ENCODE peak calls at places on chromosome 22, in six cellular contexts. G is K562, Q is body of pancreas, J is aorta, A is lower lobe of right lung, D is cardiac muscle cell. O is an unnamed sample. For H3K4me1, the result is how much of the 10 kb centered on the place peaks cover.

GRCh38 chr22:23884133-23884532 is 10.1 kb upstream of the MIF start:
- DNase-seq in A (no peak), Q (no peak), G (no peak), J (no peak), D (no peak), O (no peak)

GRCh38 chr22:19143967-19144400 is 467 bp downstream of the ESS2 start:
- DNase-seq in D (no peak), G (peak), Q (no peak), A (no peak), J (no peak), O (no peak)

GRCh38 chr22:35092146-35092805 is 26.3 kb downstream of the ISX start:
- DNase-seq in A (no peak), G (no peak), Q (no peak), J (no peak), D (no peak), O (no peak)

GRCh38 chr22:19479358-19480172 is at the start of gene CDC45:
- DNase-seq in G (peak), J (peak), A (peak), Q (peak), D (peak), O (peak)

GRCh38 chr22:32804036-32804435 is 2.5 kb downstream of the TIMP3 start:
- DNase-seq in G (no peak), J (no peak), D (no peak), A (no peak), Q (no peak), O (no peak)

GRCh38 chr22:28560005-28560742 is 119.5 kb downstream of the TTC28 start:
- DNase-seq in J (no peak), Q (no peak), A (no peak), D (no peak), G (peak), O (no peak)

GRCh38 chr22:28761449-28761755 is 11.1 kb upstream of the CCDC117 start:
- DNase-seq in Q (no peak), J (no peak), G (no peak), A (no peak), D (no peak), O (no peak)

GRCh38 chr22:31556627-31557203 is 60.4 kb downstream of the SFI1 start:
- DNase-seq in G (no peak), J (no peak), D (peak), A (no peak), Q (no peak), O (no peak)

GRCh38 chr22:19497245-19497644 is 17.5 kb downstream of the CDC45 start:
- DNase-seq in D (no peak), Q (no peak), G (peak), A (no peak), J (no peak), O (no peak)

GRCh38 chr22:25909988-25910387 is 168.0 kb downstream of the MYO18B start:
- DNase-seq in A (no peak), D (no peak), G (no peak), J (no peak), Q (no peak), O (no peak)

GRCh38 chr22:27220349-27220748 is 563.0 kb downstream of the MIAT start:
- DNase-seq in G (no peak), J (no peak), A (no peak), Q (no peak), D (no peak), O (no peak)

GRCh38 chr22:49235463-49236300 is 592.0 kb downstream of the BRD1 start:
- DNase-seq in J (no peak), D (no peak), G (no peak), Q (peak), A (no peak), O (no peak)

GRCh38 chr22:49236541-49237075 is 591.1 kb downstream of the BRD1 start:
- DNase-seq in Q (no peak), D (no peak), J (no peak), A (no peak), G (no peak), O (no peak)

GRCh38 chr22:49232319-49233067 is 595.2 kb downstream of the BRD1 start:
- DNase-seq in Q (no peak), A (no peak), J (no peak), D (no peak), G (no peak), O (no peak)

GRCh38 chr22:49233507-49234100 is 594.1 kb downstream of the BRD1 start:
- DNase-seq in G (no peak), D (no peak), A (no peak), Q (no peak), J (no peak), O (no peak)

DNA sequence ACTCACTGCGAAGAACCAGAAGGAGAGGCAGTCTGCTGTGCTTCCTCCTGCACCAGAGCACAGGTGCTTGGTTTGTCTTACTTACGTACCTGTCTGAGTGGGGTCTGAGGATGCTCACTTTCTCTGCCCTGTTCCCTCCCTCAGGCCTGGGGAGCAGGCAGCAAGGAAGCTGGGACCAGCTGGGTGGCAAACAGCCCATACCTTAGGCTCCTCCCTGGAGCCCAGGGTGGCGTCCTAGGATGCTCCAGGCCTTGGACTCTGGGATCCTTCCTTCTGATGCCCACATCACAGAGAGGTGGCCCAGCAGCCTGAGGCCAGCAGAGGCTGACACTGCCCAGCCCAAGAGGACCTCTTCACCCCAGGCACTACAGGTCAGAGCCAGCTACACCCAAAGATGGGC is 593.2 kb downstream of the BRD1 start:
- DNase-seq in D (no peak), Q (no peak), G (no peak), J (no peak), A (no peak), O (no peak)
- H3K4me3 ChIP-seq in D (no peak), Q (no peak), G (no peak), J (no peak), A (no peak), O (no peak)

GRCh38 chr22:42324566-42324965 is 54.1 kb upstream of the TCF20 start:
- DNase-seq in G (no peak), J (no peak), D (no peak), A (no peak), Q (no peak), O (no peak)
- H3K27ac ChIP-seq in G (no peak), J (no peak), D (no peak), A (no peak), Q (no peak), O (no peak)

GRCh38 chr22:50537765-50538164 is 7.9 kb upstream of the KLHDC7B start:
- DNase-seq in A (peak), Q (no peak), G (no peak), D (no peak), J (peak), O (no peak)
- H3K4me1 ChIP-seq in A (half or more), Q (under half), G (under half), D (under half), J (under half), O (under half)

GRCh38 chr22:50708996-50709395 is 29.0 kb upstream of the ACR start:
- DNase-seq in Q (no peak), J (peak), G (no peak), A (no peak), D (no peak), O (no peak)

GRCh38 chr22:50708474-50708873 is 29.5 kb upstream of the ACR start:
- DNase-seq in D (no peak), J (no peak), Q (no peak), A (no peak), G (no peak), O (no peak)

GRCh38 chr22:50710886-50711285 is 27.1 kb upstream of the ACR start:
- DNase-seq in G (no peak), J (no peak), D (no peak), Q (no peak), A (peak), O (no peak)

GRCh38 chr22:50711446-50712340 is 26.3 kb upstream of the ACR start:
- DNase-seq in J (no peak), Q (no peak), D (no peak), A (peak), G (no peak), O (no peak)

GRCh38 chr22:50710221-50710620 is 27.8 kb upstream of the ACR start:
- DNase-seq in J (no peak), D (no peak), Q (no peak), G (no peak), A (peak), O (no peak)
- H3K4me3 ChIP-seq in J (no peak), D (no peak), Q (no peak), G (no peak), A (no peak), O (no peak)

GRCh38 chr22:30298005-30298701 is 8.8 kb upstream of the CASTOR1 start:
- DNase-seq in J (no peak), Q (peak), D (no peak), G (no peak), A (peak), O (no peak)

GRCh38 chr22:30301995-30302809 is 12.9 kb upstream of the CASTOR1 start:
- DNase-seq in D (no peak), J (peak), A (peak), Q (peak), G (no peak), O (no peak)

GRCh38 chr22:30296851-30297250 is 7.5 kb upstream of the CASTOR1 start:
- DNase-seq in A (no peak), D (no peak), G (no peak), Q (no peak), J (no peak), O (no peak)

GRCh38 chr22:30297276-30298004 is 8.1 kb upstream of the CASTOR1 start:
- DNase-seq in A (no peak), Q (no peak), J (no peak), G (no peak), D (no peak), O (no peak)

DNA sequence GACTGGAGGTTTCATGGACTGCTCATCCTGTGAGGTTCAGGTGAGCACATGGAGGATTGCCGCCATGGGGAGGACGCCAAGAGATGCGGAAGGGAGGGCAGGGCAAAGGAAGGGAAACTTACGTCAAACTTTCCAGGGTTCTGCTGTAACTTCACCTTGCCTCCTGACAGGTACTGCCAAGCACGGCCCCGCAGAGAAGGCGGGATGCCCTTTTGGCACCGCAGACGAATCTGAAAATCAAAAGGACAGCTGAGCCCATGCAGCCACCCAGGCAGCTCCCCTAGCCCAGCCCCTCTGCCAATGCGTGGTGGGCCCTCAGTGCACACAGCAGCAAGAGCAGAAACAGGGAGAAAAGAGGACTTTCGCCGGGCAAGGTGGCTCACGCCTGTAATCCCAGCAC is 10.0 kb upstream of the CASTOR1 start:
- DNase-seq in J (no peak), A (no peak), Q (no peak), D (no peak), G (no peak), O (no peak)
- H3K27ac ChIP-seq in J (no peak), A (peak), Q (no peak), D (no peak), G (no peak), O (no peak)

DNA sequence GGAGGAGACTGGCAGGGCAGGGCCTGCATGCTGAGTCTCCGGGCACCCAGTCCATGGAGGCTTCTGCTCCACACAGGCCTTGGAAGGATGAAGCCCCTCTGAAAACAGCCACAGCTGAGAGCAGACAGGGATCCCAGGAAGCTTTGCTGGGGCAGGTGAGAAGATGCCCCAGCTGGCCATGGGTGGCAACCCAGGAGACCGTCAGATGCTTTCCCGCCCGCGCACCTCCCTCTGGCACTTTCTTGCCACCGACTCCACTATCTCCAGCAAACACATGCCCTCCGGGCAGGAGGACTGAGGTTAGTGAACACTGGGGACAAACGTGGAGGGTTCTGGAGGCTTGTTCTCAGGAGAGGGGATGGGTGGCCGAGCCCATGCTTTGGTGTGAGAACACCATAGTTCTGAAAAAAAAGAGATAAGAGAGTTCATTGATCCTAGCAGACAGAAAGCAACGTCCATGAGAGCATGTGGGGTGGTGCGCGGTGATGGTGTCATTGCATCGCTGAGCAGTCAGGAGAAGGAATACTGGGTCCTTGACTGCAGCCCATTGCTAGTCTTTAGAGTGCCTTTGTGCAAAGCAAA is 2.3 kb downstream of the C1QTNF6 start:
- DNase-seq in A (peak), Q (no peak), G (no peak), D (no peak), J (peak), O (no peak)
- H3K4me1 ChIP-seq in A (half or more), Q (under half), G (under half), D (under half), J (under half), O (under half)

O was measured in iPS DF 6.9.